ENCODE peak calls at places on chromosomes 4 and X, in seven cellular contexts. One of them, this sample, is unnamed.

GRCh38 chrX:85111347-85111746 is 107.7 kb downstream of the APOOL start:
- DNase-seq in mesendoderm: no peak
- DNase-seq in thoracic aorta: no peak
- DNase-seq in transverse colon: no peak
- DNase-seq in body of pancreas: no peak
- DNase-seq in IMR-90: peak; percentile 5
- DNase-seq in ovary: no peak
- DNase-seq in this sample: no peak

GRCh38 chr4:94722748-94723147 is 35.0 kb upstream of the BMPR1B start:
- DNase-seq in IMR-90: no peak
- DNase-seq in transverse colon: no peak
- DNase-seq in ovary: no peak
- DNase-seq in thoracic aorta: no peak
- DNase-seq in body of pancreas: no peak
- DNase-seq in mesendoderm: no peak
- DNase-seq in this sample: no peak

GRCh38 chrX:134631404-134632346 is 26.6 kb downstream of the PLAC1 start:
- DNase-seq in transverse colon: peak; percentile 15
- DNase-seq in body of pancreas: no peak
- DNase-seq in IMR-90: peak; percentile 76
- DNase-seq in mesendoderm: no peak
- DNase-seq in thoracic aorta: no peak
- DNase-seq in ovary: peak; percentile 56
- DNase-seq in this sample: no peak

GRCh38 chr4:81030617-81031388 is at the start of gene BMP3:
- DNase-seq in IMR-90: peak; percentile 18
- DNase-seq in ovary: peak; percentile 20
- DNase-seq in body of pancreas: no peak
- DNase-seq in transverse colon: peak; percentile 73
- DNase-seq in thoracic aorta: no peak
- DNase-seq in mesendoderm: peak; percentile 31
- DNase-seq in this sample: peak; percentile 20

GRCh38 chrX:24396236-24396929 is 35.9 kb downstream of the SUPT20HL1 start:
- DNase-seq in thoracic aorta: no peak
- DNase-seq in body of pancreas: no peak
- DNase-seq in IMR-90: peak; percentile 17
- DNase-seq in mesendoderm: no peak
- DNase-seq in transverse colon: no peak
- DNase-seq in ovary: no peak
- DNase-seq in this sample: no peak

GRCh38 chrX:132769609-132770008 is 188.8 kb downstream of the HS6ST2 start:
- DNase-seq in thoracic aorta: no peak
- DNase-seq in ovary: no peak
- DNase-seq in transverse colon: no peak
- DNase-seq in body of pancreas: no peak
- DNase-seq in mesendoderm: no peak
- DNase-seq in IMR-90: no peak
- DNase-seq in this sample: no peak

GRCh38 chrX:132257116-132257515 is 37.9 kb upstream of the RAP2C start:
- DNase-seq in IMR-90: peak; percentile 58
- DNase-seq in ovary: no peak
- DNase-seq in mesendoderm: no peak
- DNase-seq in thoracic aorta: no peak
- DNase-seq in transverse colon: no peak
- DNase-seq in body of pancreas: no peak
- DNase-seq in this sample: no peak

GRCh38 chr4:15198070-15198727 is 195.9 kb downstream of the CPEB2 start:
- DNase-seq in body of pancreas: no peak
- DNase-seq in transverse colon: no peak
- DNase-seq in ovary: no peak
- DNase-seq in IMR-90: peak; percentile 5
- DNase-seq in mesendoderm: peak; percentile 45
- DNase-seq in thoracic aorta: no peak
- DNase-seq in this sample: no peak

GRCh38 chrX:125096870-125097269 is 222.8 kb upstream of the TEX13C start:
- DNase-seq in IMR-90: no peak
- DNase-seq in mesendoderm: no peak
- DNase-seq in transverse colon: no peak
- DNase-seq in body of pancreas: no peak
- DNase-seq in thoracic aorta: no peak
- DNase-seq in ovary: no peak
- DNase-seq in this sample: no peak

GRCh38 chr4:64940698-64941097 is 531.4 kb upstream of the TECRL start:
- DNase-seq in transverse colon: no peak
- DNase-seq in ovary: no peak
- DNase-seq in mesendoderm: no peak
- DNase-seq in IMR-90: no peak
- DNase-seq in thoracic aorta: no peak
- DNase-seq in body of pancreas: no peak
- DNase-seq in this sample: peak; percentile 0

GRCh38 chr4:130712038-130712437 is 1616.1 kb downstream of the C4orf33 start:
- DNase-seq in body of pancreas: no peak
- DNase-seq in mesendoderm: no peak
- DNase-seq in transverse colon: no peak
- DNase-seq in IMR-90: no peak
- DNase-seq in ovary: no peak
- DNase-seq in thoracic aorta: no peak
- DNase-seq in this sample: peak; percentile 56

GRCh38 chr4:128728190-128728589 is 81.3 kb upstream of the JADE1 start:
- DNase-seq in transverse colon: no peak
- DNase-seq in body of pancreas: no peak
- DNase-seq in IMR-90: no peak
- DNase-seq in thoracic aorta: no peak
- DNase-seq in mesendoderm: no peak
- DNase-seq in ovary: no peak
- DNase-seq in this sample: no peak

GRCh38 chrX:153885968-153886903 is at the start of gene L1CAM:
- DNase-seq in IMR-90: no peak
- DNase-seq in body of pancreas: no peak
- DNase-seq in transverse colon: no peak
- DNase-seq in mesendoderm: peak; percentile 60
- DNase-seq in ovary: no peak
- DNase-seq in thoracic aorta: no peak
- DNase-seq in this sample: no peak

GRCh38 chr4:91621446-91621845 is 682.3 kb upstream of the GRID2 start:
- DNase-seq in body of pancreas: no peak
- DNase-seq in ovary: no peak
- DNase-seq in thoracic aorta: no peak
- DNase-seq in transverse colon: no peak
- DNase-seq in IMR-90: no peak
- DNase-seq in mesendoderm: no peak
- DNase-seq in this sample: no peak

GRCh38 chr4:180566492-180566891 is 1676.7 kb upstream of the TENM3 start:
- DNase-seq in ovary: no peak
- DNase-seq in body of pancreas: no peak
- DNase-seq in thoracic aorta: no peak
- DNase-seq in IMR-90: no peak
- DNase-seq in transverse colon: no peak
- DNase-seq in mesendoderm: no peak
- DNase-seq in this sample: no peak

GRCh38 chr4:83024233-83024632 is 10.8 kb upstream of the COPS4 start:
- DNase-seq in thoracic aorta: no peak
- DNase-seq in IMR-90: no peak
- DNase-seq in transverse colon: no peak
- DNase-seq in mesendoderm: no peak
- DNase-seq in body of pancreas: no peak
- DNase-seq in ovary: no peak
- DNase-seq in this sample: no peak

DNA sequence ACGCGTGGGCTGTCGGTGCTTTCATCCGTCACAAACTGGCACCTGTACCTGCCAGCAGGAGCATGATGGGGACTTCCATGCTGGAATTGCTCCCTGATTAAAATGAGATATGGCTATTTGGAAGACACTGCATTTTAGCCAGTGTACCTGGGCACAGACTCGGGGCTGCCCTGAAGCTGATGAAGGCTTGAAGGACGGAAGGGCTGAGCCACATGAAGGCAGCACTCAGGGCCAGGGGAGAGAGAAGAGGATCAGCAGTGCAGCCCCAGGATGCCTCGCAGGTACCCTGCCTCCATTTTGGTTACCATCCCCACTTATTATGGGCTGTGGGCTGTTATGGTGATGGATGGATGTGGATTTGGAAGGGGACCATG is 79.0 kb downstream of the CRMP1 start:
- DNase-seq in ovary: no peak
- DNase-seq in mesendoderm: no peak
- DNase-seq in IMR-90: no peak
- DNase-seq in body of pancreas: no peak
- DNase-seq in thoracic aorta: no peak
- DNase-seq in transverse colon: no peak
- DNase-seq in this sample: no peak
- H3K4me1 ChIP-seq in ovary: no peaks in the 10 kb centered on the region
- H3K4me1 ChIP-seq in mesendoderm: no peaks in the 10 kb centered on the region
- H3K4me1 ChIP-seq in IMR-90: no peaks in the 10 kb centered on the region
- H3K4me1 ChIP-seq in body of pancreas: no peaks in the 10 kb centered on the region
- H3K4me1 ChIP-seq in thoracic aorta: no peaks in the 10 kb centered on the region
- H3K4me1 ChIP-seq in transverse colon: no peaks in the 10 kb centered on the region
- H3K4me1 ChIP-seq in this sample: no peaks in the 10 kb centered on the region

GRCh38 chr4:57064120-57064519 is 46.1 kb downstream of the IGFBP7 start:
- DNase-seq in ovary: no peak
- DNase-seq in thoracic aorta: no peak
- DNase-seq in transverse colon: no peak
- DNase-seq in IMR-90: no peak
- DNase-seq in body of pancreas: no peak
- DNase-seq in mesendoderm: no peak
- DNase-seq in this sample: no peak

GRCh38 chr4:57068237-57068981 is 41.8 kb downstream of the IGFBP7 start:
- DNase-seq in thoracic aorta: no peak
- DNase-seq in ovary: no peak
- DNase-seq in IMR-90: no peak
- DNase-seq in body of pancreas: no peak
- DNase-seq in mesendoderm: no peak
- DNase-seq in transverse colon: no peak
- DNase-seq in this sample: no peak

GRCh38 chr4:57063518-57063917 is 46.7 kb downstream of the IGFBP7 start:
- DNase-seq in transverse colon: no peak
- DNase-seq in mesendoderm: no peak
- DNase-seq in ovary: no peak
- DNase-seq in thoracic aorta: no peak
- DNase-seq in body of pancreas: no peak
- DNase-seq in IMR-90: no peak
- DNase-seq in this sample: no peak

GRCh38 chr4:57064811-57065711 is 45.1 kb downstream of the IGFBP7 start:
- DNase-seq in ovary: peak; percentile 76
- DNase-seq in mesendoderm: no peak
- DNase-seq in thoracic aorta: no peak
- DNase-seq in body of pancreas: peak; percentile 32
- DNase-seq in IMR-90: peak; percentile 98
- DNase-seq in transverse colon: peak; percentile 45
- DNase-seq in this sample: no peak

DNA sequence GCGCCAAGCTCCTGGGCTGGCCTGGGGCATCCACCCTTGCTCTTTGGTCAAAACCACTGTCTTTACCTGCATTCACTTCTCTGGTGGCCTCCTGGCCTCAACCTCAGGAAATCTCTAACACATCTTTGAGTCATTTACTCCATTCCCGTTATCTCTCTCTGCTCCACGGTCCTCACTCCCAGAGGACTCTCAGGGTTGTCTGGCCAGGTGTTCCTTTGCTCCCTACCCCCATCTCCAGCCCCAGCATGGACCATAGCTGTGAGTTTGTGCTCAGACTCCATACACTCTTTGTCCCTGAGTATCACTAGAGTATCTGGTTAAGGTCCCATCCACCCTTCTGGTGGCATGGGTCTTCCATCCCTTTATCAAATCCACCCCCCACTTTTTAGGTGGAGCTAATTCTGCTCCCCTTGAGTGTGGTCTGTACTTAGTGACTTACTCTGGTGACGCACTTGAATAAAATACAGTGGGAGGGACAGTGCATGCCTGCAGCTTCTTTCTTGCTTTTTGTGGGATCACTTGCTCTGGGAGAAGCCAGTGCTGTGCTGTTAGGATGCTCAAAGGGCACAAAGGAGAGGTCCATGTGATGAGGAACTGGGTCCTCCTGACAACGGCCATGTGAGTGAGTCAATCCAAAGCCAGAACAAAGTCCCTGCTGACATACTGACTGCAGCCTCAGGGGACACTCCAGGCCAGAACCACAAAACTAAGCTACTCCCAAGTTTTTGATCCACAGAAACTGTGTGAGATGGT is 44.3 kb downstream of the IGFBP7 start:
- DNase-seq in ovary: no peak
- DNase-seq in IMR-90: peak; percentile 41
- DNase-seq in transverse colon: no peak
- DNase-seq in body of pancreas: no peak
- DNase-seq in mesendoderm: no peak
- DNase-seq in thoracic aorta: no peak
- DNase-seq in this sample: no peak
- H3K4me1 ChIP-seq in ovary: peaks cover 25% of the 10 kb centered on the region
- H3K4me1 ChIP-seq in IMR-90: peaks cover 31% of the 10 kb centered on the region
- H3K4me1 ChIP-seq in transverse colon: peaks cover 10% of the 10 kb centered on the region
- H3K4me1 ChIP-seq in body of pancreas: peaks cover 21% of the 10 kb centered on the region
- H3K4me1 ChIP-seq in mesendoderm: peaks cover 3% of the 10 kb centered on the region
- H3K4me1 ChIP-seq in thoracic aorta: peaks cover 71% of the 10 kb centered on the region
- H3K4me1 ChIP-seq in this sample: peaks cover 10% of the 10 kb centered on the region

DNA sequence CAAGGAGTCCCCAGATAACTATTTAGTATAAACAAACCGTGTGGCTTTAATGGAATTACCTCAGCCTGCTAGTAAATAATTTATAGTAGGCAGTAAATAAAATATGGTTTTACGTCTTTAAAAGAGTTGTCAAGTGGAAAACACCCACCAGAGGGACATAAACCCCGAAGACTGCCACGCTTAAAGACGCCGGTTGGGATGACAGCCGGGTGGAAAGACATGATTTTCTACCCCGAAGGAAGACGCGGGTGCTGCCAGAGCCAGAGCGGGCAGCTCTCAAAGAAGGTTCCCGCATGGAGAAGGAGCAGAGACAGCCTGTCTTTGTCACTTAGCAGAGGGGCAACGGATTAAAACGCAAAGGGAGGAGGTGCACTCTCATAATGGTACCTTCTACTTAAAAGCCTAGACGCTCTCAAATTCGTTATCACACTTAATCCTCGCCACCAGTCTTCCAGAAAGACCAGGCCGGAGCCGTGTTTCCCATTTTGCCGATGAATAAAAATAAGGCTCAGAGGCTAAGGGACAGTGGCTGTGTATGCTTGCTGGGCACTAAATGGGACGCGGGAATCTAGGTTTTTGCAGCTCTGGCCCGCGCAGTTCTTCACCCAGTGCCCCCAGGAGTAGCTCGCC is 140.5 kb upstream of the ZIC3 start:
- DNase-seq in transverse colon: no peak
- DNase-seq in body of pancreas: no peak
- DNase-seq in IMR-90: no peak
- DNase-seq in thoracic aorta: no peak
- DNase-seq in mesendoderm: peak; percentile 53
- DNase-seq in ovary: no peak
- DNase-seq in this sample: no peak
- H3K4me1 ChIP-seq in transverse colon: no peaks in the 10 kb centered on the region
- H3K4me1 ChIP-seq in body of pancreas: peaks cover 16% of the 10 kb centered on the region
- H3K4me1 ChIP-seq in IMR-90: no peaks in the 10 kb centered on the region
- H3K4me1 ChIP-seq in thoracic aorta: peaks cover 4% of the 10 kb centered on the region
- H3K4me1 ChIP-seq in mesendoderm: no peaks in the 10 kb centered on the region
- H3K4me1 ChIP-seq in ovary: no peaks in the 10 kb centered on the region
- H3K4me1 ChIP-seq in this sample: no peaks in the 10 kb centered on the region

DNA sequence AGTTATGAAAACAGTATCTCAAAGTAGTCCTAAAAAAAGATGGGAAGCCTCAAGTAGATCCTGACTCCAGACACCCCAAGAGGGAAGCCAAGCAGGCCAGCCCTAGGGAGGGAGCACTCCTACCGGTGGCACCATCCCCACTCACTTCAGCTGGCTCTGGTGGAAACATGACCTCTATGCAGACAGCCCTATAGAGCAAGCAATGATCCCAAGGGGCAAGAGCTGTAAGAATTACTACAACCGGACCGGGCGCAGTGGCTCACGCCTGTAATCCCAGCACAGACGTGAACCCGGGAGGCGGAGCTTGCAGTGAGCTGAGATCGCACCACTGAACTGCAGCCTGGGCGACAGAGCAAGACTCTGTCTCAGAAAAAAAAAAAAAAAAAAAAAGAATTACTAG is 5.7 kb downstream of the LETM1 start:
- DNase-seq in transverse colon: no peak
- DNase-seq in thoracic aorta: no peak
- DNase-seq in mesendoderm: no peak
- DNase-seq in IMR-90: no peak
- DNase-seq in body of pancreas: no peak
- DNase-seq in ovary: no peak
- DNase-seq in this sample: no peak
- H3K4me1 ChIP-seq in transverse colon: peaks cover 18% of the 10 kb centered on the region
- H3K4me1 ChIP-seq in thoracic aorta: no peaks in the 10 kb centered on the region
- H3K4me1 ChIP-seq in mesendoderm: peaks cover 2% of the 10 kb centered on the region
- H3K4me1 ChIP-seq in IMR-90: peaks cover 16% of the 10 kb centered on the region
- H3K4me1 ChIP-seq in body of pancreas: peaks cover 47% of the 10 kb centered on the region
- H3K4me1 ChIP-seq in ovary: peaks cover 10% of the 10 kb centered on the region
- H3K4me1 ChIP-seq in this sample: peaks cover 27% of the 10 kb centered on the region